ENCODE peak calls at places on chromosomes 2 and 18, in seven cellular contexts. W is neuronal stem cell, T is mesendoderm, M is H9, Z is IMR-90, N is trophoblast cell, J is H1. R is an unnamed sample.

GRCh38 chr2:201580486-201580885 is 62.8 kb downstream of the TMEM237 start:
- DNase-seq in W (no peak), N (no peak), J (no peak), Z (peak; percentile 89), T (no peak), M (no peak), R (peak; percentile 82)

GRCh38 chr2:190277234-190278112 is 42.2 kb downstream of the HIBCH start:
- DNase-seq in N (no peak), J (no peak), Z (peak; percentile 51), T (peak; percentile 73), M (no peak), W (peak; percentile 20), R (peak; percentile 58)

GRCh38 chr2:28979041-28979440 is 2.1 kb upstream of the TOGARAM2 start:
- DNase-seq in Z (no peak), N (no peak), W (no peak), J (no peak), M (no peak), T (no peak), R (no peak)

GRCh38 chr2:169260246-169260645 is 102.1 kb downstream of the LRP2 start:
- DNase-seq in N (peak; percentile 5), W (no peak), Z (no peak), T (peak; percentile 92), M (peak; percentile 61), J (peak; percentile 52), R (no peak)

GRCh38 chr18:44080054-44080453 is 600.6 kb upstream of the SETBP1 start:
- DNase-seq in N (no peak), T (no peak), M (no peak), Z (no peak), W (no peak), J (no peak), R (peak; percentile 3)

GRCh38 chr2:175004980-175005832 is at the start of gene CHN1:
- DNase-seq in N (peak; percentile 34), T (peak; percentile 90), Z (peak; percentile 69), W (peak; percentile 91), J (peak; percentile 89), M (peak; percentile 85), R (peak; percentile 82)

GRCh38 chr2:3523551-3524041 is 4.3 kb upstream of the ADI1 start:
- DNase-seq in W (no peak), N (peak; percentile 42), M (no peak), J (no peak), Z (peak; percentile 49), T (no peak), R (peak; percentile 37)

GRCh38 chr2:15919716-15920444 is 20.5 kb upstream of the MYCN start:
- DNase-seq in Z (no peak), N (peak; percentile 52), W (no peak), M (no peak), T (no peak), J (no peak), R (no peak)

GRCh38 chr2:40554665-40555294 is 102.9 kb upstream of the SLC8A1 start:
- DNase-seq in M (peak; percentile 66), N (peak; percentile 74), J (peak; percentile 88), T (peak; percentile 76), W (peak; percentile 54), Z (peak; percentile 38), R (peak; percentile 57)

GRCh38 chr2:96538487-96539214 is 2.1 kb downstream of the ARID5A start:
- DNase-seq in Z (no peak), M (peak; percentile 91), W (peak; percentile 75), N (no peak), J (peak; percentile 88), T (peak; percentile 64), R (peak; percentile 49)

GRCh38 chr2:2188344-2189111 is 142.5 kb downstream of the MYT1L start:
- DNase-seq in J (no peak), M (no peak), Z (no peak), W (no peak), N (no peak), T (no peak), R (no peak)

GRCh38 chr2:130756041-130756720 is 841 bp downstream of the AMER3 start:
- DNase-seq in Z (no peak), J (peak; percentile 84), T (peak; percentile 77), N (no peak), W (peak; percentile 73), M (peak; percentile 69), R (no peak)

GRCh38 chr2:32623311-32623706 is 4.5 kb upstream of the TTC27 start:
- DNase-seq in N (no peak), J (no peak), W (no peak), M (no peak), Z (no peak), T (no peak), R (no peak)

GRCh38 chr2:230356084-230356483 is 29.1 kb downstream of the SP140L start:
- DNase-seq in M (no peak), T (no peak), Z (peak; percentile 36), N (no peak), W (no peak), J (no peak), R (peak; percentile 52)

GRCh38 chr18:38464024-38464423 is 898.4 kb upstream of the CELF4 start:
- DNase-seq in M (no peak), N (no peak), Z (no peak), T (no peak), W (no peak), J (no peak), R (no peak)

GRCh38 chr18:62957885-62958472 is 242.6 kb downstream of the PHLPP1 start:
- DNase-seq in W (peak; percentile 29), Z (peak; percentile 14), J (peak; percentile 87), T (peak; percentile 72), M (peak; percentile 71), N (peak; percentile 51), R (peak; percentile 56)

GRCh38 chr2:158134655-158135054 is 33.0 kb downstream of the UPP2 start:
- DNase-seq in J (no peak), W (no peak), M (no peak), N (no peak), Z (no peak), T (no peak), R (no peak)

GRCh38 chr2:239517686-239518085 is 116.9 kb upstream of the HDAC4 start:
- DNase-seq in Z (no peak), T (no peak), W (no peak), N (no peak), J (no peak), M (no peak), R (no peak)

GRCh38 chr2:221571108-221571390 is 1.1 kb downstream of the EPHA4 start:
- DNase-seq in N (no peak), W (no peak), M (peak; percentile 35), T (no peak), Z (peak; percentile 17), J (no peak), R (peak; percentile 48)

GRCh38 chr2:95265182-95265581 is 9.1 kb upstream of the PROM2 start:
- DNase-seq in N (no peak), T (no peak), J (no peak), M (no peak), Z (no peak), W (no peak), R (no peak)

GRCh38 chr18:48662021-48662661 is 123.3 kb downstream of the CTIF start:
- DNase-seq in J (no peak), M (no peak), N (peak; percentile 63), T (peak; percentile 62), Z (peak; percentile 78), W (no peak), R (peak; percentile 76)

GRCh38 chr2:39667881-39668276 is 2.2 kb downstream of the TMEM178A start:
- DNase-seq in W (no peak), J (no peak), T (no peak), N (no peak), Z (no peak), M (no peak), R (no peak)

GRCh38 chr2:52343867-52344266 is 1311.9 kb upstream of the NRXN1 start:
- DNase-seq in T (peak; percentile 25), N (no peak), J (no peak), W (no peak), Z (no peak), M (no peak), R (no peak)

GRCh38 chr2:237141556-237141955 is 55.9 kb downstream of the COPS8 start:
- DNase-seq in T (no peak), W (no peak), J (no peak), Z (peak; percentile 92), N (no peak), M (no peak), R (peak; percentile 48)

GRCh38 chr2:74867841-74868658 is 34.1 kb downstream of the HK2 start:
- DNase-seq in J (no peak), N (no peak), M (no peak), Z (peak; percentile 88), T (no peak), W (no peak), R (peak; percentile 90)

GRCh38 chr2:101328474-101329007 is 20.0 kb upstream of the RNF149 start:
- DNase-seq in N (peak; percentile 16), W (no peak), M (no peak), T (no peak), J (no peak), Z (peak; percentile 87), R (peak; percentile 59)

DNA sequence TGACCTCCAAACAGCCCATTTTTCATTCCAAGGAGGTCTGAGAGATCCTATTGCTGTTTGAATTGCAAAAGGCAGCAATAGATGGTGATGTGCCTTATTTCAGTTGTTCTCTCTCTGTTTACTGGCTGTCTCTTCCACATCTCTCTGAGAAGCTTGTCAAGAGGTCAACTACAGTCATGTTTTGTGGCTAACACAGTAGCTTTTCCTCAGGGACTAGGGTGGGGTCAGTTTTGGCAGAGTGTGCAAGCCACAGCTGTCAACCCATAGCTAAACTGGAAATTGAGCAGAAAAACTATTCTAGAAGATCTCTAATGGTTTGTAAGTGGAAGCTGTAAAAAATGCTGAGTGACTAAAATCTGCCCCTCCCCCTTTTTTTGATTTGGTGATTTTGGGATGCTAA is 67.1 kb downstream of the DIS3L2 start:
- DNase-seq in J (no peak), Z (peak; percentile 10), W (no peak), N (no peak), T (no peak), M (no peak), R (peak; percentile 26)
- H4K8ac ChIP-seq in J (no peak overlapping the region), Z (no peak overlapping the region), W (no peak overlapping the region), N (no peak overlapping the region), T (no peak overlapping the region), M (no peak overlapping the region), R (no peak overlapping the region)

GRCh38 chr18:32803571-32803970 is 30.7 kb upstream of the KLHL14 start:
- DNase-seq in J (no peak), W (peak; percentile 39), M (no peak), T (no peak), Z (no peak), N (no peak), R (no peak)
- H4K8ac ChIP-seq in J (no peak overlapping the region), W (no peak overlapping the region), M (no peak overlapping the region), T (no peak overlapping the region), Z (no peak overlapping the region), N (no peak overlapping the region), R (no peak overlapping the region)

GRCh38 chr2:10006248-10007147 is 36.9 kb upstream of the KLF11 start:
- DNase-seq in W (no peak), M (no peak), T (peak; percentile 25), N (peak; percentile 90), J (no peak), Z (no peak), R (no peak)
- H4K8ac ChIP-seq in W (no peak overlapping the region), M (no peak overlapping the region), T (no peak overlapping the region), N (peak overlapping the region; percentile 14), J (no peak overlapping the region), Z (peak overlapping the region; percentile 53), R (no peak overlapping the region)

GRCh38 chr2:20322527-20323300 is 27.9 kb downstream of the PUM2 start:
- DNase-seq in T (no peak), Z (no peak), N (no peak), J (no peak), M (no peak), W (no peak), R (no peak)

GRCh38 chr2:20330202-20330601 is 20.4 kb downstream of the PUM2 start:
- DNase-seq in W (no peak), N (no peak), J (no peak), Z (no peak), T (no peak), M (no peak), R (no peak)

GRCh38 chr2:20326163-20326780 is 24.4 kb downstream of the PUM2 start:
- DNase-seq in Z (peak; percentile 68), J (no peak), N (peak; percentile 56), W (peak; percentile 14), M (no peak), T (peak; percentile 78), R (peak; percentile 68)

GRCh38 chr2:20327370-20327769 is 23.3 kb downstream of the PUM2 start:
- DNase-seq in N (no peak), J (no peak), Z (no peak), M (no peak), W (no peak), T (no peak), R (no peak)
- H4K8ac ChIP-seq in N (no peak overlapping the region), J (no peak overlapping the region), Z (no peak overlapping the region), M (no peak overlapping the region), W (no peak overlapping the region), T (no peak overlapping the region), R (no peak overlapping the region)